ENCODE peak calls at places on chromosomes 1 and 21, in eight cellular contexts. One of them, this sample, is unnamed.

GRCh38 chr1:231359113-231359512 is 21.0 kb downstream of the SPRTN start:
- DNase-seq in Right ventricle myocardium superior: no peak
- DNase-seq in SK-N-SH: no peak
- DNase-seq in NB4: peak
- DNase-seq in brain microvascular endothelial cell: peak
- DNase-seq in left ventricle myocardium superior: no peak
- DNase-seq in iPS DF 6.9: no peak
- DNase-seq in iPS DF 19.7: no peak
- DNase-seq in this sample: no peak

GRCh38 chr21:31347435-31348032 is 3.5 kb upstream of the TIAM1 start:
- DNase-seq in Right ventricle myocardium superior: no peak
- DNase-seq in SK-N-SH: peak
- DNase-seq in NB4: peak
- DNase-seq in brain microvascular endothelial cell: peak
- DNase-seq in left ventricle myocardium superior: no peak
- DNase-seq in iPS DF 6.9: no peak
- DNase-seq in iPS DF 19.7: no peak
- DNase-seq in this sample: peak

GRCh38 chr1:84782311-84782771 is 92.1 kb upstream of the SSX2IP start:
- DNase-seq in Right ventricle myocardium superior: peak
- DNase-seq in SK-N-SH: peak
- DNase-seq in NB4: peak
- DNase-seq in brain microvascular endothelial cell: peak
- DNase-seq in left ventricle myocardium superior: peak
- DNase-seq in iPS DF 6.9: peak
- DNase-seq in iPS DF 19.7: peak
- DNase-seq in this sample: peak

GRCh38 chr21:42574234-42575027 is 60.8 kb downstream of the SLC37A1 start:
- DNase-seq in Right ventricle myocardium superior: peak
- DNase-seq in SK-N-SH: peak
- DNase-seq in NB4: peak
- DNase-seq in brain microvascular endothelial cell: peak
- DNase-seq in left ventricle myocardium superior: no peak
- DNase-seq in iPS DF 6.9: no peak
- DNase-seq in iPS DF 19.7: no peak
- DNase-seq in this sample: no peak

GRCh38 chr1:113943028-113943811 is 14.1 kb downstream of the HIPK1 start:
- DNase-seq in Right ventricle myocardium superior: no peak
- DNase-seq in SK-N-SH: no peak
- DNase-seq in NB4: peak
- DNase-seq in brain microvascular endothelial cell: no peak
- DNase-seq in left ventricle myocardium superior: no peak
- DNase-seq in iPS DF 6.9: no peak
- DNase-seq in iPS DF 19.7: no peak
- DNase-seq in this sample: no peak

GRCh38 chr1:189220750-189221149 is 1256.9 kb downstream of the BRINP3 start:
- DNase-seq in Right ventricle myocardium superior: no peak
- DNase-seq in SK-N-SH: peak
- DNase-seq in NB4: peak
- DNase-seq in brain microvascular endothelial cell: no peak
- DNase-seq in left ventricle myocardium superior: no peak
- DNase-seq in iPS DF 6.9: no peak
- DNase-seq in iPS DF 19.7: no peak
- DNase-seq in this sample: no peak

GRCh38 chr21:25790122-25790951 is 55.6 kb downstream of the GABPA start:
- DNase-seq in Right ventricle myocardium superior: no peak
- DNase-seq in SK-N-SH: peak
- DNase-seq in NB4: peak
- DNase-seq in brain microvascular endothelial cell: peak
- DNase-seq in left ventricle myocardium superior: no peak
- DNase-seq in iPS DF 6.9: no peak
- DNase-seq in iPS DF 19.7: peak
- DNase-seq in this sample: peak

GRCh38 chr21:36454079-36454478 is 25.8 kb downstream of the CLDN14 start:
- DNase-seq in Right ventricle myocardium superior: no peak
- DNase-seq in SK-N-SH: no peak
- DNase-seq in NB4: no peak
- DNase-seq in brain microvascular endothelial cell: no peak
- DNase-seq in left ventricle myocardium superior: no peak
- DNase-seq in iPS DF 6.9: no peak
- DNase-seq in iPS DF 19.7: no peak
- DNase-seq in this sample: peak

GRCh38 chr1:234962340-234962989 is 166.2 kb downstream of the TOMM20 start:
- DNase-seq in Right ventricle myocardium superior: no peak
- DNase-seq in SK-N-SH: peak
- DNase-seq in NB4: peak
- DNase-seq in brain microvascular endothelial cell: peak
- DNase-seq in left ventricle myocardium superior: no peak
- DNase-seq in iPS DF 6.9: no peak
- DNase-seq in iPS DF 19.7: no peak
- DNase-seq in this sample: no peak

GRCh38 chr1:50422946-50423669 is at the start of gene DMRTA2:
- DNase-seq in Right ventricle myocardium superior: no peak
- DNase-seq in SK-N-SH: peak
- DNase-seq in NB4: no peak
- DNase-seq in brain microvascular endothelial cell: no peak
- DNase-seq in left ventricle myocardium superior: no peak
- DNase-seq in iPS DF 6.9: no peak
- DNase-seq in iPS DF 19.7: no peak
- DNase-seq in this sample: peak

GRCh38 chr1:197732187-197732586 is 43.1 kb downstream of the DENND1B start:
- DNase-seq in Right ventricle myocardium superior: no peak
- DNase-seq in SK-N-SH: no peak
- DNase-seq in NB4: no peak
- DNase-seq in brain microvascular endothelial cell: no peak
- DNase-seq in left ventricle myocardium superior: no peak
- DNase-seq in iPS DF 6.9: no peak
- DNase-seq in iPS DF 19.7: no peak
- DNase-seq in this sample: no peak

GRCh38 chr1:93710949-93711591 is 29.4 kb upstream of the BCAR3 start:
- DNase-seq in Right ventricle myocardium superior: no peak
- DNase-seq in SK-N-SH: no peak
- DNase-seq in NB4: no peak
- DNase-seq in brain microvascular endothelial cell: no peak
- DNase-seq in left ventricle myocardium superior: no peak
- DNase-seq in iPS DF 6.9: no peak
- DNase-seq in iPS DF 19.7: no peak
- DNase-seq in this sample: no peak

GRCh38 chr1:85581138-85581801 is 709 bp downstream of the CCN1 start:
- DNase-seq in Right ventricle myocardium superior: peak
- DNase-seq in SK-N-SH: peak
- DNase-seq in NB4: no peak
- DNase-seq in brain microvascular endothelial cell: no peak
- DNase-seq in left ventricle myocardium superior: peak
- DNase-seq in iPS DF 6.9: no peak
- DNase-seq in iPS DF 19.7: no peak
- DNase-seq in this sample: peak

GRCh38 chr1:222387020-222387816 is 160.7 kb downstream of the HHIPL2 start:
- DNase-seq in Right ventricle myocardium superior: no peak
- DNase-seq in SK-N-SH: peak
- DNase-seq in NB4: peak
- DNase-seq in brain microvascular endothelial cell: no peak
- DNase-seq in left ventricle myocardium superior: no peak
- DNase-seq in iPS DF 6.9: peak
- DNase-seq in iPS DF 19.7: peak
- DNase-seq in this sample: peak

GRCh38 chr1:167627865-167628641 is 2.0 kb upstream of the RCSD1 start:
- DNase-seq in Right ventricle myocardium superior: peak
- DNase-seq in SK-N-SH: no peak
- DNase-seq in NB4: peak
- DNase-seq in brain microvascular endothelial cell: no peak
- DNase-seq in left ventricle myocardium superior: peak
- DNase-seq in iPS DF 6.9: no peak
- DNase-seq in iPS DF 19.7: no peak
- DNase-seq in this sample: no peak

GRCh38 chr1:1764876-1765478 is 13.3 kb downstream of the NADK start:
- DNase-seq in Right ventricle myocardium superior: no peak
- DNase-seq in SK-N-SH: no peak
- DNase-seq in NB4: peak
- DNase-seq in brain microvascular endothelial cell: no peak
- DNase-seq in left ventricle myocardium superior: no peak
- DNase-seq in iPS DF 6.9: no peak
- DNase-seq in iPS DF 19.7: no peak
- DNase-seq in this sample: no peak

GRCh38 chr1:31410871-31411270 is 2.1 kb upstream of the SERINC2 start:
- DNase-seq in Right ventricle myocardium superior: no peak
- DNase-seq in SK-N-SH: no peak
- DNase-seq in NB4: no peak
- DNase-seq in brain microvascular endothelial cell: no peak
- DNase-seq in left ventricle myocardium superior: no peak
- DNase-seq in iPS DF 6.9: no peak
- DNase-seq in iPS DF 19.7: no peak
- DNase-seq in this sample: no peak

GRCh38 chr21:37717534-37717933 is 198.7 kb downstream of the KCNJ6 start:
- DNase-seq in Right ventricle myocardium superior: no peak
- DNase-seq in SK-N-SH: no peak
- DNase-seq in NB4: no peak
- DNase-seq in brain microvascular endothelial cell: no peak
- DNase-seq in left ventricle myocardium superior: no peak
- DNase-seq in iPS DF 6.9: no peak
- DNase-seq in iPS DF 19.7: no peak
- DNase-seq in this sample: no peak

GRCh38 chr1:31944205-31945089 is 6.3 kb upstream of the PTP4A2 start:
- DNase-seq in Right ventricle myocardium superior: peak
- DNase-seq in SK-N-SH: no peak
- DNase-seq in NB4: peak
- DNase-seq in brain microvascular endothelial cell: peak
- DNase-seq in left ventricle myocardium superior: peak
- DNase-seq in iPS DF 6.9: peak
- DNase-seq in iPS DF 19.7: peak
- DNase-seq in this sample: peak

GRCh38 chr1:29298175-29298720 is 61.9 kb downstream of the PTPRU start:
- DNase-seq in Right ventricle myocardium superior: no peak
- DNase-seq in SK-N-SH: no peak
- DNase-seq in NB4: no peak
- DNase-seq in brain microvascular endothelial cell: no peak
- DNase-seq in left ventricle myocardium superior: no peak
- DNase-seq in iPS DF 6.9: no peak
- DNase-seq in iPS DF 19.7: no peak
- DNase-seq in this sample: no peak

GRCh38 chr1:160406131-160406968 is 6.0 kb downstream of the VANGL2 start:
- DNase-seq in Right ventricle myocardium superior: no peak
- DNase-seq in SK-N-SH: no peak
- DNase-seq in NB4: no peak
- DNase-seq in brain microvascular endothelial cell: no peak
- DNase-seq in left ventricle myocardium superior: no peak
- DNase-seq in iPS DF 6.9: no peak
- DNase-seq in iPS DF 19.7: no peak
- DNase-seq in this sample: no peak

GRCh38 chr1:220563564-220563963 is 35.6 kb downstream of the MARK1 start:
- DNase-seq in Right ventricle myocardium superior: no peak
- DNase-seq in SK-N-SH: no peak
- DNase-seq in NB4: no peak
- DNase-seq in brain microvascular endothelial cell: no peak
- DNase-seq in left ventricle myocardium superior: no peak
- DNase-seq in iPS DF 6.9: no peak
- DNase-seq in iPS DF 19.7: no peak
- DNase-seq in this sample: no peak

GRCh38 chr1:51578383-51579109 is 38.3 kb upstream of the OSBPL9 start:
- DNase-seq in Right ventricle myocardium superior: no peak
- DNase-seq in SK-N-SH: no peak
- DNase-seq in NB4: peak
- DNase-seq in brain microvascular endothelial cell: no peak
- DNase-seq in left ventricle myocardium superior: no peak
- DNase-seq in iPS DF 6.9: no peak
- DNase-seq in iPS DF 19.7: no peak
- DNase-seq in this sample: no peak

GRCh38 chr1:220775238-220775853 is 11.4 kb upstream of the MTARC1 start:
- DNase-seq in Right ventricle myocardium superior: no peak
- DNase-seq in SK-N-SH: peak
- DNase-seq in NB4: peak
- DNase-seq in brain microvascular endothelial cell: peak
- DNase-seq in left ventricle myocardium superior: peak
- DNase-seq in iPS DF 6.9: no peak
- DNase-seq in iPS DF 19.7: no peak
- DNase-seq in this sample: no peak

GRCh38 chr1:154860154-154860870 is 9.8 kb downstream of the KCNN3 start:
- DNase-seq in Right ventricle myocardium superior: no peak
- DNase-seq in SK-N-SH: no peak
- DNase-seq in NB4: peak
- DNase-seq in brain microvascular endothelial cell: no peak
- DNase-seq in left ventricle myocardium superior: no peak
- DNase-seq in iPS DF 6.9: no peak
- DNase-seq in iPS DF 19.7: no peak
- DNase-seq in this sample: no peak

GRCh38 chr1:30966690-30967369 is 58.3 kb upstream of the SDC3 start:
- DNase-seq in Right ventricle myocardium superior: no peak
- DNase-seq in SK-N-SH: peak
- DNase-seq in NB4: no peak
- DNase-seq in brain microvascular endothelial cell: peak
- DNase-seq in left ventricle myocardium superior: no peak
- DNase-seq in iPS DF 6.9: no peak
- DNase-seq in iPS DF 19.7: no peak
- DNase-seq in this sample: peak